ENCODE peak calls at places on chromosome 21, in eight cellular contexts. One of them, this sample, is unnamed.
A peak's percentile ranks its signal among the peaks of the same experiment; 100 is the strongest.

GRCh38 chr21:31580866-31581276 is 78.6 kb upstream of the SOD1 start:
- DNase-seq in cardiac fibroblast: peak; percentile 73
- DNase-seq in AG09319: peak; percentile 7
- DNase-seq in tibial nerve: peak; percentile 69
- DNase-seq in fibroblast of the aortic adventitia: peak; percentile 78
- DNase-seq in kidney: no peak
- DNase-seq in GM23338: peak; percentile 86
- DNase-seq in psoas muscle: peak; percentile 59
- DNase-seq in this sample: no peak

GRCh38 chr21:39664586-39664985 is 51.8 kb downstream of the B3GALT5 start:
- DNase-seq in cardiac fibroblast: no peak
- DNase-seq in AG09319: no peak
- DNase-seq in tibial nerve: no peak
- DNase-seq in fibroblast of the aortic adventitia: no peak
- DNase-seq in kidney: no peak
- DNase-seq in GM23338: no peak
- DNase-seq in psoas muscle: no peak
- DNase-seq in this sample: no peak

GRCh38 chr21:38927776-38928175 is 122.0 kb downstream of the ETS2 start:
- DNase-seq in cardiac fibroblast: no peak
- DNase-seq in AG09319: no peak
- DNase-seq in tibial nerve: no peak
- DNase-seq in fibroblast of the aortic adventitia: no peak
- DNase-seq in kidney: no peak
- DNase-seq in GM23338: no peak
- DNase-seq in psoas muscle: no peak
- DNase-seq in this sample: no peak

GRCh38 chr21:34335316-34335715 is 28.5 kb upstream of the KCNE2 start:
- DNase-seq in cardiac fibroblast: no peak
- DNase-seq in AG09319: peak; percentile 67
- DNase-seq in tibial nerve: no peak
- DNase-seq in fibroblast of the aortic adventitia: peak; percentile 3
- DNase-seq in kidney: no peak
- DNase-seq in GM23338: no peak
- DNase-seq in psoas muscle: no peak
- DNase-seq in this sample: no peak

GRCh38 chr21:32712043-32712442 is 15.8 kb downstream of the SYNJ1 start:
- DNase-seq in cardiac fibroblast: no peak
- DNase-seq in AG09319: no peak
- DNase-seq in tibial nerve: no peak
- DNase-seq in fibroblast of the aortic adventitia: no peak
- DNase-seq in kidney: no peak
- DNase-seq in GM23338: no peak
- DNase-seq in psoas muscle: no peak
- DNase-seq in this sample: no peak

GRCh38 chr21:17003221-17003620 is 509.6 kb upstream of the CXADR start:
- DNase-seq in cardiac fibroblast: peak; percentile 13
- DNase-seq in AG09319: peak; percentile 19
- DNase-seq in tibial nerve: no peak
- DNase-seq in fibroblast of the aortic adventitia: peak; percentile 54
- DNase-seq in kidney: no peak
- DNase-seq in GM23338: peak; percentile 48
- DNase-seq in psoas muscle: no peak
- DNase-seq in this sample: no peak

GRCh38 chr21:29849735-29850176 is 90.0 kb downstream of the GRIK1 start:
- DNase-seq in cardiac fibroblast: peak; percentile 75
- DNase-seq in AG09319: peak; percentile 12
- DNase-seq in tibial nerve: no peak
- DNase-seq in fibroblast of the aortic adventitia: peak; percentile 72
- DNase-seq in kidney: no peak
- DNase-seq in GM23338: peak; percentile 85
- DNase-seq in psoas muscle: no peak
- DNase-seq in this sample: peak; percentile 11

GRCh38 chr21:46046471-46046870 is 51.4 kb upstream of the COL6A2 start:
- DNase-seq in cardiac fibroblast: no peak
- DNase-seq in AG09319: no peak
- DNase-seq in tibial nerve: no peak
- DNase-seq in fibroblast of the aortic adventitia: no peak
- DNase-seq in kidney: no peak
- DNase-seq in GM23338: no peak
- DNase-seq in psoas muscle: no peak
- DNase-seq in this sample: no peak

GRCh38 chr21:45536301-45537081 is 5.7 kb downstream of the SLC19A1 start:
- DNase-seq in cardiac fibroblast: no peak
- DNase-seq in AG09319: no peak
- DNase-seq in tibial nerve: peak; percentile 9
- DNase-seq in fibroblast of the aortic adventitia: no peak
- DNase-seq in kidney: peak; percentile 66
- DNase-seq in GM23338: no peak
- DNase-seq in psoas muscle: peak; percentile 10
- DNase-seq in this sample: peak; percentile 79

GRCh38 chr21:32538147-32538792 is 47.1 kb downstream of the TCP10L start:
- DNase-seq in cardiac fibroblast: no peak
- DNase-seq in AG09319: no peak
- DNase-seq in tibial nerve: no peak
- DNase-seq in fibroblast of the aortic adventitia: no peak
- DNase-seq in kidney: no peak
- DNase-seq in GM23338: no peak
- DNase-seq in psoas muscle: no peak
- DNase-seq in this sample: no peak

GRCh38 chr21:15797577-15798363 is 68.0 kb downstream of the USP25 start:
- DNase-seq in cardiac fibroblast: peak; percentile 5
- DNase-seq in AG09319: no peak
- DNase-seq in tibial nerve: no peak
- DNase-seq in fibroblast of the aortic adventitia: peak; percentile 4
- DNase-seq in kidney: no peak
- DNase-seq in GM23338: peak; percentile 22
- DNase-seq in psoas muscle: no peak
- DNase-seq in this sample: no peak

GRCh38 chr21:38917045-38917774 is 111.5 kb downstream of the ETS2 start:
- DNase-seq in cardiac fibroblast: no peak
- DNase-seq in AG09319: no peak
- DNase-seq in tibial nerve: no peak
- DNase-seq in fibroblast of the aortic adventitia: no peak
- DNase-seq in kidney: peak; percentile 62
- DNase-seq in GM23338: no peak
- DNase-seq in psoas muscle: no peak
- DNase-seq in this sample: no peak

GRCh38 chr21:42636535-42636914 is 16.9 kb upstream of the PDE9A start:
- DNase-seq in cardiac fibroblast: peak; percentile 86
- DNase-seq in AG09319: peak; percentile 43
- DNase-seq in tibial nerve: no peak
- DNase-seq in fibroblast of the aortic adventitia: peak; percentile 64
- DNase-seq in kidney: no peak
- DNase-seq in GM23338: no peak
- DNase-seq in psoas muscle: no peak
- DNase-seq in this sample: no peak

GRCh38 chr21:27201197-27201596 is 234.3 kb upstream of the ADAMTS5 start:
- DNase-seq in cardiac fibroblast: no peak
- DNase-seq in AG09319: no peak
- DNase-seq in tibial nerve: no peak
- DNase-seq in fibroblast of the aortic adventitia: peak; percentile 39
- DNase-seq in kidney: no peak
- DNase-seq in GM23338: no peak
- DNase-seq in psoas muscle: no peak
- DNase-seq in this sample: no peak

GRCh38 chr21:34635307-34635706 is 20.4 kb upstream of the RCAN1 start:
- DNase-seq in cardiac fibroblast: no peak
- DNase-seq in AG09319: no peak
- DNase-seq in tibial nerve: no peak
- DNase-seq in fibroblast of the aortic adventitia: no peak
- DNase-seq in kidney: no peak
- DNase-seq in GM23338: peak; percentile 63
- DNase-seq in psoas muscle: no peak
- DNase-seq in this sample: no peak

GRCh38 chr21:18117116-18117515 is 127.5 kb upstream of the CHODL start:
- DNase-seq in cardiac fibroblast: no peak
- DNase-seq in AG09319: no peak
- DNase-seq in tibial nerve: no peak
- DNase-seq in fibroblast of the aortic adventitia: no peak
- DNase-seq in kidney: no peak
- DNase-seq in GM23338: no peak
- DNase-seq in psoas muscle: no peak
- DNase-seq in this sample: no peak

GRCh38 chr21:31326478-31327247 is 17.4 kb downstream of the TIAM1 start:
- DNase-seq in cardiac fibroblast: peak; percentile 35
- DNase-seq in AG09319: no peak
- DNase-seq in tibial nerve: no peak
- DNase-seq in fibroblast of the aortic adventitia: peak; percentile 51
- DNase-seq in kidney: no peak
- DNase-seq in GM23338: no peak
- DNase-seq in psoas muscle: no peak
- DNase-seq in this sample: no peak

GRCh38 chr21:25895565-25896205 is 160.9 kb downstream of the GABPA start:
- DNase-seq in cardiac fibroblast: peak; percentile 59
- DNase-seq in AG09319: no peak
- DNase-seq in tibial nerve: no peak
- DNase-seq in fibroblast of the aortic adventitia: peak; percentile 54
- DNase-seq in kidney: no peak
- DNase-seq in GM23338: peak; percentile 66
- DNase-seq in psoas muscle: no peak
- DNase-seq in this sample: no peak

DNA sequence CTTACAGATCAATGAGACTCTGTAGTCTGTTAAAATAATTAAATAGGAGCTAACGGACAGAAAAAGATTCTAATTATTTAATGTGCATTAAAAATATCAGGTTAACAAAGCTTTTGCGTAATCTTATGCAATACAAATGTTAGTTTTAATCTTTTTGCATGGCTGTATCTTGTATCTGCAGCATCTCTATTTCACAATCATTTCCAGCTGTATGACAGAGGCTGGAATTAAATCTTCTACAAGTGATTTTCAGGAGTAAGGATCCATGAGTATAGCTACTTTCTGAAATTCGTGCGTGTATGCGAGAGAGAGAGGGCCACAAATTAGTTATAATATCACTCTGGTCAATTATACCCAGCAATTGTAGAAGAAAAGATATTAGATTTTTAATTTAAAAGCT is 1446.8 kb downstream of the NCAM2 start:
- DNase-seq in cardiac fibroblast: no peak
- DNase-seq in AG09319: no peak
- DNase-seq in tibial nerve: no peak
- DNase-seq in fibroblast of the aortic adventitia: no peak
- DNase-seq in kidney: no peak
- DNase-seq in GM23338: no peak
- DNase-seq in psoas muscle: no peak
- DNase-seq in this sample: no peak
- TF ChIP-seq CTCF in cardiac fibroblast: no peak
- TF ChIP-seq CTCF in AG09319: no peak
- TF ChIP-seq CTCF in tibial nerve: no peak
- TF ChIP-seq CTCF in fibroblast of the aortic adventitia: no peak
- TF ChIP-seq CTCF in kidney: no peak
- TF ChIP-seq CTCF in GM23338: no peak
- TF ChIP-seq CTCF in psoas muscle: no peak
- TF ChIP-seq CTCF in this sample: no peak

GRCh38 chr21:44360174-44360573 is 6.8 kb downstream of the TRPM2 start:
- DNase-seq in cardiac fibroblast: no peak
- DNase-seq in AG09319: no peak
- DNase-seq in tibial nerve: no peak
- DNase-seq in fibroblast of the aortic adventitia: no peak
- DNase-seq in kidney: peak; percentile 42
- DNase-seq in GM23338: no peak
- DNase-seq in psoas muscle: no peak
- DNase-seq in this sample: no peak
- TF ChIP-seq CTCF in cardiac fibroblast: no peak
- TF ChIP-seq CTCF in AG09319: no peak
- TF ChIP-seq CTCF in tibial nerve: no peak
- TF ChIP-seq CTCF in fibroblast of the aortic adventitia: no peak
- TF ChIP-seq CTCF in kidney: no peak
- TF ChIP-seq CTCF in GM23338: no peak
- TF ChIP-seq CTCF in psoas muscle: no peak
- TF ChIP-seq CTCF in this sample: no peak

DNA sequence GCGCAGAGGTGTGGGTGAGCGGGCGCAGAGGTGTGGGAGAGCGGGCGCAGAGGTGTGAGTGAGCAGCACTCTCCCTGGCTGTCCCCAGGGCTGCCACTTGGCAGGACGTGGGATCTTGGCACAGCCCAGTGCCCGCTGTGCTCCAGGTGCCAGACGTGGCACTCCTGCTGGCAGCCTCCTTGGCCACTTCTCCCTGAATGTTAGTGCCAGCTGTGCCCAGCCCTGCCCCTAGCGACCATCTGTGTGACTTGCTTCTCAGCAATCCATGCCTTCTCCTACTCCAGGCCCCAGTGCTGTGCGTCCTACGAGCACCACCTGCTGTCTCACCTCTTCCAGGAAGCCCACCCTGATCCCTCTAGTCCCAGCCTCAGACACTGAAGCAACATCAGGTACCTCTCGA is 30.5 kb downstream of the KRTAP10-1 start:
- DNase-seq in cardiac fibroblast: no peak
- DNase-seq in AG09319: no peak
- DNase-seq in tibial nerve: no peak
- DNase-seq in fibroblast of the aortic adventitia: no peak
- DNase-seq in kidney: peak; percentile 63
- DNase-seq in GM23338: no peak
- DNase-seq in psoas muscle: peak; percentile 46
- DNase-seq in this sample: no peak
- TF ChIP-seq CTCF in cardiac fibroblast: no peak
- TF ChIP-seq CTCF in AG09319: no peak
- TF ChIP-seq CTCF in tibial nerve: no peak
- TF ChIP-seq CTCF in fibroblast of the aortic adventitia: no peak
- TF ChIP-seq CTCF in kidney: no peak
- TF ChIP-seq CTCF in GM23338: peak; percentile 28
- TF ChIP-seq CTCF in psoas muscle: peak; percentile 30
- TF ChIP-seq CTCF in this sample: peak; percentile 30

GRCh38 chr21:41048141-41048540 is 119.8 kb upstream of the BACE2 start:
- DNase-seq in cardiac fibroblast: no peak
- DNase-seq in AG09319: no peak
- DNase-seq in tibial nerve: no peak
- DNase-seq in fibroblast of the aortic adventitia: no peak
- DNase-seq in kidney: no peak
- DNase-seq in GM23338: no peak
- DNase-seq in psoas muscle: no peak
- DNase-seq in this sample: no peak

GRCh38 chr21:41045534-41046268 is 122.3 kb upstream of the BACE2 start:
- DNase-seq in cardiac fibroblast: no peak
- DNase-seq in AG09319: no peak
- DNase-seq in tibial nerve: no peak
- DNase-seq in fibroblast of the aortic adventitia: no peak
- DNase-seq in kidney: no peak
- DNase-seq in GM23338: peak; percentile 50
- DNase-seq in psoas muscle: no peak
- DNase-seq in this sample: no peak

GRCh38 chr21:41048636-41049035 is 119.3 kb upstream of the BACE2 start:
- DNase-seq in cardiac fibroblast: no peak
- DNase-seq in AG09319: no peak
- DNase-seq in tibial nerve: no peak
- DNase-seq in fibroblast of the aortic adventitia: no peak
- DNase-seq in kidney: no peak
- DNase-seq in GM23338: no peak
- DNase-seq in psoas muscle: no peak
- DNase-seq in this sample: no peak

DNA sequence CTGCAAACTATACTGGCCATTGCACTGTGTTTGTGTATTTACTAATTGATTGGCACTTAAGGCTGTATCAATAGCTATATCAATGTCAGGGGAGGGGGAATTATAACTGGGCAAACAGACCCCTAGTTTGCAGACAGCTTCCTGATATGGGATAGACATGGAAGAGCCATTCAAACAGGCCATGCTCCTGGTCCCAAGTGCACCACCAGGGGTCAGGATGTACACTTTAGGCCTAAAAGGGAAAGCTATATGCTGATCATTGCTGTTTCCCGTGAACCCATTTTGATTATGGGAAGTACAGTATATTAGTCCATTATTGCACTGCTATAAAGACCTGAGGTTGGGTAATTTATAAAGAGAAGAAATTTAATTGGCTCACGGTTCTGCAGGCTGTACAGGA is 125.0 kb upstream of the BACE2 start:
- DNase-seq in cardiac fibroblast: no peak
- DNase-seq in AG09319: no peak
- DNase-seq in tibial nerve: no peak
- DNase-seq in fibroblast of the aortic adventitia: no peak
- DNase-seq in kidney: no peak
- DNase-seq in GM23338: peak; percentile 17
- DNase-seq in psoas muscle: no peak
- DNase-seq in this sample: no peak
- TF ChIP-seq CTCF in cardiac fibroblast: peak; percentile 15
- TF ChIP-seq CTCF in AG09319: no peak
- TF ChIP-seq CTCF in tibial nerve: no peak
- TF ChIP-seq CTCF in fibroblast of the aortic adventitia: no peak
- TF ChIP-seq CTCF in kidney: no peak
- TF ChIP-seq CTCF in GM23338: peak; percentile 40
- TF ChIP-seq CTCF in psoas muscle: no peak
- TF ChIP-seq CTCF in this sample: no peak

This sample was measured in D721Med.